ENCODE peak calls at places on chromosomes 3 and 15, in seven cellular contexts. A, L, U, H, Q, E and Y are unnamed samples.

GRCh38 chr15:59160880-59161593 is 45.6 kb upstream of the LDHAL6B start:
- DNase-seq in A (no peak), L (no peak), U (no peak), H (peak; percentile 18), Q (peak; percentile 87), E (no peak), Y (no peak)

GRCh38 chr3:90241481-90241880 is 1134.1 kb downstream of the EPHA3 start:
- DNase-seq in A (no peak), L (no peak), U (no peak), H (no peak), Q (no peak), E (no peak), Y (no peak)

GRCh38 chr3:72488736-72489030 is 359.6 kb downstream of the SHQ1 start:
- DNase-seq in A (no peak), L (no peak), U (no peak), H (no peak), Q (no peak), E (no peak), Y (no peak)

GRCh38 chr3:28808068-28808467 is 459.4 kb upstream of the AZI2 start:
- DNase-seq in A (no peak), L (no peak), U (no peak), H (no peak), Q (no peak), E (no peak), Y (no peak)

GRCh38 chr15:57556040-57556439 is 35.7 kb upstream of the MYZAP start:
- DNase-seq in A (no peak), L (no peak), U (no peak), H (no peak), Q (no peak), E (no peak), Y (no peak)

GRCh38 chr3:38528457-38528856 is 32.3 kb downstream of the EXOG start:
- DNase-seq in A (no peak), L (no peak), U (no peak), H (no peak), Q (no peak), E (no peak), Y (no peak)

GRCh38 chr3:180870008-180870733 is 42.3 kb upstream of the FXR1 start:
- DNase-seq in A (no peak), L (peak; percentile 64), U (peak; percentile 9), H (no peak), Q (no peak), E (no peak), Y (no peak)

GRCh38 chr3:44942202-44942921 is 33.6 kb downstream of the ZDHHC3 start:
- DNase-seq in A (no peak), L (peak; percentile 62), U (no peak), H (no peak), Q (no peak), E (no peak), Y (no peak)

GRCh38 chr3:98513136-98513535 is 9.6 kb downstream of the CLDND1 start:
- DNase-seq in A (no peak), L (peak; percentile 21), U (no peak), H (no peak), Q (no peak), E (peak; percentile 12), Y (no peak)

GRCh38 chr3:192372627-192373026 is 354.7 kb downstream of the FGF12 start:
- DNase-seq in A (no peak), L (no peak), U (no peak), H (no peak), Q (no peak), E (no peak), Y (no peak)

GRCh38 chr3:22319446-22319845 is 568.4 kb upstream of the ZNF385D start:
- DNase-seq in A (no peak), L (no peak), U (no peak), H (no peak), Q (no peak), E (peak; percentile 1), Y (no peak)

GRCh38 chr15:73751481-73751880 is 1.7 kb downstream of the INSYN1 start:
- DNase-seq in A (no peak), L (no peak), U (no peak), H (no peak), Q (no peak), E (no peak), Y (no peak)

GRCh38 chr15:80475572-80475971 is 71.4 kb downstream of the ARNT2 start:
- DNase-seq in A (no peak), L (no peak), U (no peak), H (no peak), Q (no peak), E (no peak), Y (no peak)

GRCh38 chr3:66276705-66277274 is 56.0 kb downstream of the SLC25A26 start:
- DNase-seq in A (peak; percentile 37), L (peak; percentile 63), U (peak; percentile 58), H (peak; percentile 79), Q (peak; percentile 7), E (no peak), Y (peak; percentile 39)

GRCh38 chr3:13524979-13525669 is 23.8 kb upstream of the FBLN2 start:
- DNase-seq in A (no peak), L (peak; percentile 46), U (no peak), H (no peak), Q (no peak), E (no peak), Y (no peak)

GRCh38 chr15:56341201-56341600 is 24.0 kb upstream of the TEX9 start:
- DNase-seq in A (no peak), L (no peak), U (no peak), H (no peak), Q (no peak), E (no peak), Y (no peak)

GRCh38 chr15:38670142-38671002 is 105.8 kb upstream of the RASGRP1 start:
- DNase-seq in A (peak; percentile 54), L (no peak), U (peak; percentile 25), H (peak; percentile 99), Q (no peak), E (no peak), Y (peak; percentile 52)

GRCh38 chr3:194139977-194140351 is 4.0 kb downstream of the HES1 start:
- DNase-seq in A (no peak), L (no peak), U (no peak), H (no peak), Q (no peak), E (no peak), Y (no peak)

GRCh38 chr15:60272623-60273022 is 125.2 kb downstream of the ANXA2 start:
- DNase-seq in A (no peak), L (no peak), U (no peak), H (no peak), Q (no peak), E (no peak), Y (no peak)

GRCh38 chr15:60390931-60391501 is 6.8 kb downstream of the ANXA2 start:
- DNase-seq in A (no peak), L (peak; percentile 74), U (peak; percentile 70), H (no peak), Q (no peak), E (peak; percentile 25), Y (no peak)

GRCh38 chr3:25594007-25594502 is 70.7 kb downstream of the TOP2B start:
- DNase-seq in A (no peak), L (peak; percentile 65), U (no peak), H (peak; percentile 48), Q (peak; percentile 27), E (peak; percentile 22), Y (no peak)

GRCh38 chr3:135759651-135760050 is 205.9 kb upstream of the PPP2R3A start:
- DNase-seq in A (no peak), L (no peak), U (no peak), H (no peak), Q (no peak), E (no peak), Y (no peak)

GRCh38 chr3:116339441-116340028 is 105.8 kb downstream of the LSAMP start:
- DNase-seq in A (no peak), L (peak; percentile 58), U (peak; percentile 25), H (no peak), Q (no peak), E (no peak), Y (no peak)

GRCh38 chr15:93127286-93127685 is 38.3 kb upstream of the RGMA start:
- DNase-seq in A (no peak), L (no peak), U (no peak), H (no peak), Q (no peak), E (no peak), Y (no peak)

GRCh38 chr3:177977381-177978158 is 558.7 kb upstream of the KCNMB2 start:
- DNase-seq in A (no peak), L (peak; percentile 76), U (no peak), H (peak; percentile 16), Q (no peak), E (peak; percentile 70), Y (no peak)

GRCh38 chr3:184255291-184256039 is 5.9 kb downstream of the CAMK2N2 start:
- DNase-seq in A (no peak), L (no peak), U (no peak), H (no peak), Q (no peak), E (no peak), Y (no peak)

GRCh38 chr15:96138985-96139384 is 191.5 kb upstream of the NR2F2 start:
- DNase-seq in A (no peak), L (no peak), U (no peak), H (no peak), Q (no peak), E (no peak), Y (no peak)